ENCODE peak calls at places on chromosomes 11 and 22, in ten cellular contexts. U, J, G, L, Y, T, Z, O, C and K are unnamed samples.

GRCh38 chr11:8533332-8533731 is 60.7 kb downstream of the STK33 start:
- DNase-seq in G (no peak), Y (no peak), C (no peak), Z (no peak), U (no peak), J (no peak), T (no peak), L (no peak), O (no peak), K (no peak)

GRCh38 chr22:37139762-37140161 is 10.0 kb downstream of the IL2RB start:
- DNase-seq in Y (no peak), U (no peak), Z (no peak), L (no peak), T (no peak), O (no peak), C (no peak), G (no peak), J (peak), K (no peak)

GRCh38 chr11:121053244-121053643 is 29.3 kb downstream of the TBCEL start:
- DNase-seq in O (no peak), U (no peak), Z (no peak), G (no peak), T (no peak), C (no peak), J (no peak), L (no peak), Y (no peak), K (no peak)

GRCh38 chr11:123729602-123730001 is 11.9 kb downstream of the ZNF202 start:
- DNase-seq in U (no peak), J (no peak), Y (peak), C (no peak), Z (no peak), O (no peak), L (no peak), T (no peak), G (no peak), K (no peak)

GRCh38 chr11:9172394-9172793 is 81.0 kb upstream of the SCUBE2 start:
- DNase-seq in U (no peak), G (no peak), Z (no peak), J (no peak), L (no peak), Y (peak), C (no peak), T (no peak), O (no peak), K (no peak)

GRCh38 chr11:109051200-109051599 is 370.8 kb upstream of the C11orf87 start:
- DNase-seq in L (no peak), Z (no peak), J (no peak), G (no peak), Y (no peak), O (no peak), C (no peak), T (no peak), U (no peak), K (no peak)

GRCh38 chr11:125457814-125458343 is 38.2 kb downstream of the FEZ1 start:
- DNase-seq in U (no peak), J (no peak), C (peak), Z (no peak), T (peak), O (no peak), Y (peak), L (peak), G (no peak), K (peak)

GRCh38 chr22:24803064-24803542 is 2.9 kb upstream of the SGSM1 start:
- DNase-seq in G (no peak), O (no peak), Z (peak), L (no peak), U (peak), C (peak), J (no peak), Y (peak), T (peak), K (peak)

GRCh38 chr11:109972181-109972715 is 120.9 kb upstream of the ZC3H12C start:
- DNase-seq in C (no peak), Y (no peak), T (no peak), L (no peak), G (no peak), J (no peak), U (no peak), O (no peak), Z (no peak), K (peak)

GRCh38 chr22:26325641-26326040 is 103.4 kb upstream of the ASPHD2 start:
- DNase-seq in C (no peak), L (no peak), Y (peak), G (no peak), Z (no peak), O (no peak), J (no peak), T (no peak), U (no peak), K (no peak)

GRCh38 chr11:121927359-121927758 is 188.7 kb downstream of the BLID start:
- DNase-seq in G (no peak), U (no peak), L (no peak), Y (no peak), O (no peak), Z (no peak), J (no peak), C (no peak), T (no peak), K (no peak)

GRCh38 chr11:57164317-57164716 is 17.4 kb upstream of the LRRC55 start:
- DNase-seq in U (no peak), O (no peak), Z (no peak), J (no peak), Y (no peak), G (no peak), T (no peak), L (no peak), C (no peak), K (no peak)

GRCh38 chr22:24727218-24727851 is 47.2 kb downstream of the PIWIL3 start:
- DNase-seq in Z (peak), U (no peak), C (peak), Y (peak), O (no peak), G (no peak), L (no peak), J (no peak), T (no peak), K (no peak)

GRCh38 chr22:39089928-39090327 is 7.1 kb upstream of the APOBEC3H start:
- DNase-seq in O (no peak), C (peak), J (no peak), U (no peak), L (no peak), Y (peak), Z (no peak), T (no peak), G (no peak), K (no peak)

GRCh38 chr11:133955091-133955846 is 1.5 kb downstream of the IGSF9B start:
- DNase-seq in Z (no peak), U (peak), G (no peak), J (peak), C (no peak), T (peak), O (no peak), L (peak), Y (peak), K (peak)

GRCh38 chr11:40291304-40292100 is 1168.0 kb downstream of the LRRC4C start:
- DNase-seq in L (no peak), G (no peak), Y (no peak), T (no peak), J (no peak), O (no peak), C (no peak), Z (no peak), U (no peak), K (no peak)

GRCh38 chr11:62443390-62444201 is 24.8 kb downstream of the SCGB1A1 start:
- DNase-seq in G (no peak), J (no peak), U (peak), L (no peak), T (no peak), Z (no peak), Y (peak), C (no peak), O (no peak), K (peak)

GRCh38 chr11:126992065-126992803 is 8.3 kb downstream of the KIRREL3 start:
- DNase-seq in C (no peak), Z (no peak), J (no peak), O (no peak), T (no peak), Y (peak), U (no peak), G (no peak), L (no peak), K (no peak)

GRCh38 chr22:32617271-32617670 is 142.7 kb downstream of the FBXO7 start:
- DNase-seq in Y (peak), T (no peak), J (no peak), C (no peak), U (peak), Z (no peak), O (peak), L (no peak), G (no peak), K (no peak)

GRCh38 chr11:33452806-33453205 is 195.6 kb downstream of the HIPK3 start:
- DNase-seq in U (no peak), J (no peak), Y (peak), L (no peak), O (no peak), C (no peak), T (no peak), G (no peak), Z (no peak), K (no peak)

GRCh38 chr11:116037851-116038250 is 533.6 kb upstream of the CADM1 start:
- DNase-seq in Y (no peak), O (no peak), L (no peak), T (no peak), G (no peak), C (no peak), Z (no peak), U (no peak), J (no peak), K (no peak)

GRCh38 chr22:27720860-27721259 is 80.7 kb downstream of the MN1 start:
- DNase-seq in U (no peak), Z (no peak), C (no peak), T (no peak), O (peak), L (no peak), J (no peak), Y (peak), G (no peak), K (no peak)

GRCh38 chr11:59953463-59954218 is 10.2 kb upstream of the OOSP4A start:
- DNase-seq in Z (no peak), L (no peak), U (no peak), T (no peak), J (no peak), Y (no peak), G (no peak), O (no peak), C (no peak), K (no peak)

GRCh38 chr22:39520054-39520873 is at the start of gene ATF4:
- DNase-seq in Z (peak), Y (peak), J (peak), C (peak), O (peak), U (peak), L (peak), T (peak), G (peak), K (peak)

GRCh38 chr11:125300791-125301218 is 136.3 kb downstream of the PKNOX2 start:
- DNase-seq in L (no peak), O (no peak), C (no peak), J (no peak), T (peak), Y (peak), Z (no peak), G (no peak), U (no peak), K (peak)

GRCh38 chr11:45659031-45659817 is 6.2 kb downstream of the CHST1 start:
- DNase-seq in G (no peak), O (peak), L (no peak), U (no peak), Y (peak), J (no peak), T (no peak), Z (no peak), C (no peak), K (no peak)
- H3K27ac ChIP-seq in G (no peak), O (peak), L (peak), U (peak), Y (no peak), J (peak), T (peak), Z (peak), C (no peak), K (peak)

DNA sequence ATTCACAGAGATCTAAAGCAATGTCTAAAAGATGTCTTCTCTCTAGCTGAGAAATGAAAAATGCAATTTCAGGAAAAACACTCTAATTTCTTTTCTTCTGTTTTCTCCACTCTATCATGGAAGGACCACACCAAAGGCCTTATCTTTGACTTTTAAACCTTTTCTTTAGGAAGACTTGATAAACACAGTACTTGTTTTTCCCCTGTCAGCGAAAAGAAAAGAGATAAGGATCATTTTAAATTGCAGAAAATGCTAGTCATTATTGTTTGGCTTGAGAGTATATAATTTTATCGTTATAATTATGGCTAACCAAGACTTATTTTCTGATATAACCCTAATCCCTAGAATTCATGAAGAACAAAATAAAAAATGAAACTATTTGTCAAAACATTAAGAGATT is 462.4 kb upstream of the API5 start:
- DNase-seq in L (no peak), O (no peak), G (no peak), C (no peak), Y (no peak), Z (no peak), J (no peak), U (no peak), T (no peak), K (no peak)
- H3K27ac ChIP-seq in L (no peak), O (no peak), G (no peak), C (no peak), Y (no peak), Z (no peak), J (no peak), U (no peak), T (no peak), K (no peak)

GRCh38 chr11:94638902-94639373 is 71.8 kb downstream of the PIWIL4 start:
- DNase-seq in L (no peak), U (no peak), Y (peak), Z (no peak), O (no peak), G (peak), T (no peak), J (no peak), C (no peak), K (no peak)
- H3K27ac ChIP-seq in L (peak), U (no peak), Y (peak), Z (peak), O (peak), G (no peak), T (no peak), J (peak), C (no peak), K (no peak)

GRCh38 chr11:36566407-36567053 is 1.3 kb upstream of the RAG1 start:
- DNase-seq in Y (no peak), T (no peak), G (no peak), U (no peak), Z (no peak), O (no peak), J (no peak), C (no peak), L (no peak), K (no peak)

GRCh38 chr11:36564376-36565032 is 3.3 kb upstream of the RAG1 start:
- DNase-seq in Y (peak), Z (peak), G (peak), O (no peak), C (peak), T (peak), J (no peak), U (peak), L (no peak), K (peak)

GRCh38 chr11:36567684-36568083 is at the start of gene RAG1:
- DNase-seq in J (no peak), C (no peak), T (no peak), Z (no peak), Y (no peak), O (no peak), L (no peak), U (no peak), G (no peak), K (no peak)

GRCh38 chr11:36569095-36569494 is 1.3 kb downstream of the RAG1 start:
- DNase-seq in G (no peak), O (no peak), U (no peak), Y (no peak), C (no peak), J (no peak), Z (no peak), L (no peak), T (no peak), K (no peak)

GRCh38 chr11:36565033-36565610 is 2.7 kb upstream of the RAG1 start:
- DNase-seq in C (no peak), T (no peak), Y (no peak), L (no peak), G (no peak), J (no peak), O (no peak), U (no peak), Z (no peak), K (no peak)
- H3K27ac ChIP-seq in C (no peak), T (no peak), Y (no peak), L (no peak), G (no peak), J (no peak), O (no peak), U (no peak), Z (no peak), K (no peak)